ENCODE peak calls at places on chromosome X, in eight cellular contexts. One of them, this sample, is unnamed.

GRCh38 chrX:107731831-107732502 is 43.6 kb downstream of the TSC22D3 start:
- DNase-seq in HEK293T: peak; percentile 61
- DNase-seq in memory B cell: no peak
- DNase-seq in germinal center: no peak
- DNase-seq in endothelial cell: no peak
- DNase-seq in HCEC 1CT: peak; percentile 80
- DNase-seq in left colon: peak; percentile 77
- DNase-seq in NCI-H2081: no peak
- DNase-seq in this sample: peak; percentile 38

GRCh38 chrX:101395789-101396188 is 5.0 kb downstream of the RPL36A start:
- DNase-seq in endothelial cell: no peak
- DNase-seq in memory B cell: no peak
- DNase-seq in HEK293T: no peak
- DNase-seq in HCEC 1CT: peak; percentile 17
- DNase-seq in left colon: no peak
- DNase-seq in germinal center: no peak
- DNase-seq in NCI-H2081: no peak
- DNase-seq in this sample: no peak

GRCh38 chrX:20680998-20681397 is 414.3 kb upstream of the RPS6KA3 start:
- DNase-seq in germinal center: no peak
- DNase-seq in HCEC 1CT: no peak
- DNase-seq in HEK293T: no peak
- DNase-seq in memory B cell: no peak
- DNase-seq in left colon: no peak
- DNase-seq in NCI-H2081: no peak
- DNase-seq in endothelial cell: no peak
- DNase-seq in this sample: no peak

GRCh38 chrX:11667286-11667685 is 1.6 kb upstream of the ARHGAP6 start:
- DNase-seq in left colon: no peak
- DNase-seq in germinal center: no peak
- DNase-seq in memory B cell: no peak
- DNase-seq in HCEC 1CT: no peak
- DNase-seq in NCI-H2081: no peak
- DNase-seq in endothelial cell: no peak
- DNase-seq in HEK293T: no peak
- DNase-seq in this sample: no peak

GRCh38 chrX:74536142-74537010 is 78.0 kb downstream of the RLIM start:
- DNase-seq in HCEC 1CT: peak; percentile 82
- DNase-seq in HEK293T: peak; percentile 66
- DNase-seq in germinal center: peak; percentile 50
- DNase-seq in left colon: peak; percentile 70
- DNase-seq in endothelial cell: peak; percentile 77
- DNase-seq in memory B cell: no peak
- DNase-seq in NCI-H2081: peak; percentile 79
- DNase-seq in this sample: peak; percentile 66

GRCh38 chrX:70134116-70134477 is 850 bp downstream of the IGBP1 start:
- DNase-seq in HEK293T: peak; percentile 12
- DNase-seq in germinal center: peak; percentile 4
- DNase-seq in endothelial cell: peak; percentile 3
- DNase-seq in NCI-H2081: peak; percentile 43
- DNase-seq in HCEC 1CT: peak; percentile 13
- DNase-seq in memory B cell: no peak
- DNase-seq in left colon: peak; percentile 13
- DNase-seq in this sample: no peak

GRCh38 chrX:23954396-23954795 is 46.6 kb downstream of the CXorf58 start:
- DNase-seq in left colon: no peak
- DNase-seq in germinal center: no peak
- DNase-seq in endothelial cell: no peak
- DNase-seq in memory B cell: no peak
- DNase-seq in HCEC 1CT: no peak
- DNase-seq in NCI-H2081: no peak
- DNase-seq in HEK293T: no peak
- DNase-seq in this sample: no peak

GRCh38 chrX:136310411-136310810 is 9.6 kb downstream of the ADGRG4 start:
- DNase-seq in left colon: no peak
- DNase-seq in NCI-H2081: no peak
- DNase-seq in HEK293T: peak; percentile 42
- DNase-seq in memory B cell: no peak
- DNase-seq in endothelial cell: no peak
- DNase-seq in germinal center: no peak
- DNase-seq in HCEC 1CT: peak; percentile 47
- DNase-seq in this sample: no peak

GRCh38 chrX:120304241-120304640 is 7.0 kb downstream of the TMEM255A start:
- DNase-seq in HEK293T: no peak
- DNase-seq in germinal center: no peak
- DNase-seq in NCI-H2081: no peak
- DNase-seq in HCEC 1CT: no peak
- DNase-seq in memory B cell: no peak
- DNase-seq in left colon: no peak
- DNase-seq in endothelial cell: no peak
- DNase-seq in this sample: no peak

GRCh38 chrX:15816886-15817285 is 26.6 kb downstream of the ZRSR2 start:
- DNase-seq in germinal center: no peak
- DNase-seq in memory B cell: no peak
- DNase-seq in NCI-H2081: no peak
- DNase-seq in HEK293T: no peak
- DNase-seq in left colon: no peak
- DNase-seq in HCEC 1CT: no peak
- DNase-seq in endothelial cell: peak; percentile 3
- DNase-seq in this sample: no peak

GRCh38 chrX:38052096-38052495 is 45.7 kb downstream of the SYTL5 start:
- DNase-seq in NCI-H2081: no peak
- DNase-seq in HEK293T: no peak
- DNase-seq in endothelial cell: no peak
- DNase-seq in germinal center: no peak
- DNase-seq in memory B cell: no peak
- DNase-seq in left colon: no peak
- DNase-seq in HCEC 1CT: peak; percentile 89
- DNase-seq in this sample: no peak

GRCh38 chrX:113522814-113523213 is 682.2 kb upstream of the AMOT start:
- DNase-seq in HCEC 1CT: no peak
- DNase-seq in left colon: no peak
- DNase-seq in germinal center: peak; percentile 2
- DNase-seq in NCI-H2081: no peak
- DNase-seq in endothelial cell: no peak
- DNase-seq in HEK293T: no peak
- DNase-seq in memory B cell: peak; percentile 0
- DNase-seq in this sample: no peak

GRCh38 chrX:39716401-39716800 is 381.4 kb downstream of the BCOR start:
- DNase-seq in HCEC 1CT: no peak
- DNase-seq in HEK293T: no peak
- DNase-seq in germinal center: no peak
- DNase-seq in left colon: no peak
- DNase-seq in memory B cell: no peak
- DNase-seq in endothelial cell: no peak
- DNase-seq in NCI-H2081: no peak
- DNase-seq in this sample: no peak

GRCh38 chrX:72254835-72255234 is 16.0 kb upstream of the ERCC6L start:
- DNase-seq in germinal center: no peak
- DNase-seq in HEK293T: no peak
- DNase-seq in NCI-H2081: peak; percentile 73
- DNase-seq in endothelial cell: no peak
- DNase-seq in memory B cell: no peak
- DNase-seq in HCEC 1CT: no peak
- DNase-seq in left colon: no peak
- DNase-seq in this sample: peak; percentile 53

GRCh38 chrX:34813618-34814017 is 129.0 kb upstream of the FAM47B start:
- DNase-seq in NCI-H2081: no peak
- DNase-seq in HCEC 1CT: peak; percentile 41
- DNase-seq in endothelial cell: no peak
- DNase-seq in HEK293T: no peak
- DNase-seq in left colon: no peak
- DNase-seq in germinal center: no peak
- DNase-seq in memory B cell: no peak
- DNase-seq in this sample: no peak

GRCh38 chrX:107449490-107450175 is at the start of gene FRMPD3:
- DNase-seq in HEK293T: peak; percentile 47
- DNase-seq in endothelial cell: no peak
- DNase-seq in germinal center: peak; percentile 40
- DNase-seq in left colon: no peak
- DNase-seq in HCEC 1CT: no peak
- DNase-seq in NCI-H2081: peak; percentile 39
- DNase-seq in memory B cell: no peak
- DNase-seq in this sample: no peak

GRCh38 chrX:45712067-45712466 is 511.4 kb upstream of the DIPK2B start:
- DNase-seq in endothelial cell: no peak
- DNase-seq in left colon: no peak
- DNase-seq in HCEC 1CT: peak; percentile 91
- DNase-seq in memory B cell: no peak
- DNase-seq in germinal center: no peak
- DNase-seq in NCI-H2081: no peak
- DNase-seq in HEK293T: no peak
- DNase-seq in this sample: no peak

GRCh38 chrX:35046646-35047231 is 104.1 kb downstream of the FAM47B start:
- DNase-seq in NCI-H2081: no peak
- DNase-seq in HCEC 1CT: no peak
- DNase-seq in endothelial cell: no peak
- DNase-seq in HEK293T: no peak
- DNase-seq in left colon: no peak
- DNase-seq in memory B cell: no peak
- DNase-seq in germinal center: no peak
- DNase-seq in this sample: no peak

GRCh38 chrX:12460929-12461328 is 322.7 kb downstream of the FRMPD4 start:
- DNase-seq in left colon: no peak
- DNase-seq in NCI-H2081: no peak
- DNase-seq in germinal center: no peak
- DNase-seq in HCEC 1CT: no peak
- DNase-seq in HEK293T: no peak
- DNase-seq in memory B cell: no peak
- DNase-seq in endothelial cell: no peak
- DNase-seq in this sample: no peak

GRCh38 chrX:47278684-47279083 is 45.9 kb downstream of the USP11 start:
- DNase-seq in HCEC 1CT: peak; percentile 61
- DNase-seq in endothelial cell: no peak
- DNase-seq in germinal center: no peak
- DNase-seq in left colon: no peak
- DNase-seq in NCI-H2081: no peak
- DNase-seq in HEK293T: no peak
- DNase-seq in memory B cell: no peak
- DNase-seq in this sample: no peak

GRCh38 chrX:74291577-74291963 is 12.4 kb upstream of the ZCCHC13 start:
- DNase-seq in NCI-H2081: no peak
- DNase-seq in HEK293T: no peak
- DNase-seq in HCEC 1CT: no peak
- DNase-seq in memory B cell: no peak
- DNase-seq in endothelial cell: no peak
- DNase-seq in left colon: no peak
- DNase-seq in germinal center: no peak
- DNase-seq in this sample: no peak

GRCh38 chrX:87732133-87732532 is 214.5 kb downstream of the KLHL4 start:
- DNase-seq in endothelial cell: no peak
- DNase-seq in HEK293T: no peak
- DNase-seq in memory B cell: no peak
- DNase-seq in germinal center: no peak
- DNase-seq in NCI-H2081: no peak
- DNase-seq in left colon: no peak
- DNase-seq in HCEC 1CT: no peak
- DNase-seq in this sample: no peak

GRCh38 chrX:98405376-98405775 is 1521.7 kb downstream of the RPA4 start:
- DNase-seq in HCEC 1CT: no peak
- DNase-seq in left colon: no peak
- DNase-seq in HEK293T: no peak
- DNase-seq in memory B cell: no peak
- DNase-seq in endothelial cell: no peak
- DNase-seq in germinal center: no peak
- DNase-seq in NCI-H2081: peak; percentile 35
- DNase-seq in this sample: no peak

GRCh38 chrX:106802388-106803275 is at the start of gene TBC1D8B:
- DNase-seq in NCI-H2081: peak; percentile 98
- DNase-seq in germinal center: peak; percentile 19
- DNase-seq in HEK293T: peak; percentile 82
- DNase-seq in memory B cell: no peak
- DNase-seq in left colon: peak; percentile 65
- DNase-seq in HCEC 1CT: peak; percentile 89
- DNase-seq in endothelial cell: peak; percentile 52
- DNase-seq in this sample: peak; percentile 87

GRCh38 chrX:17035111-17035510 is 88.7 kb downstream of the REPS2 start:
- DNase-seq in memory B cell: no peak
- DNase-seq in germinal center: no peak
- DNase-seq in endothelial cell: no peak
- DNase-seq in HEK293T: no peak
- DNase-seq in NCI-H2081: no peak
- DNase-seq in HCEC 1CT: no peak
- DNase-seq in left colon: no peak
- DNase-seq in this sample: no peak